ENCODE peak calls at places on chromosomes 16 and 17, in six cellular contexts. M is IMR-90, W is coronary artery, G is heart left ventricle, Q is adrenal gland, I is PC-3. A is an unnamed sample.

GRCh38 chr17:39209317-39210092 is 9.4 kb downstream of the RPL19 start:
- DNase-seq in G (peak), M (peak), W (no peak), Q (peak), I (no peak), A (peak)

GRCh38 chr17:35117984-35118383 is 1.7 kb downstream of the RAD51D start:
- DNase-seq in Q (no peak), W (no peak), M (peak), I (peak), G (no peak), A (no peak)

GRCh38 chr17:1486802-1487695 is 5.4 kb downstream of the MYO1C start:
- DNase-seq in G (peak), Q (peak), I (no peak), W (peak), M (no peak), A (peak)

GRCh38 chr16:30104492-30104891 is 8.5 kb upstream of the YPEL3 start:
- DNase-seq in W (no peak), G (no peak), Q (no peak), I (peak), M (no peak), A (no peak)

GRCh38 chr17:73901249-73901648 is 257.0 kb upstream of the SDK2 start:
- DNase-seq in W (no peak), G (no peak), I (no peak), M (no peak), Q (no peak), A (no peak)

GRCh38 chr16:3171855-3172593 is 16.0 kb upstream of the OR1F1 start:
- DNase-seq in G (peak), Q (no peak), W (no peak), I (no peak), M (peak), A (no peak)

GRCh38 chr17:80992948-80993624 is 1.4 kb downstream of the CHMP6 start:
- DNase-seq in G (no peak), I (peak), W (no peak), M (no peak), Q (no peak), A (no peak)

GRCh38 chr17:81535007-81535328 is 6.8 kb downstream of the FSCN2 start:
- DNase-seq in G (no peak), I (no peak), M (no peak), W (no peak), Q (no peak), A (no peak)

GRCh38 chr16:15906439-15906838 is 18.0 kb upstream of the CEP20 start:
- DNase-seq in I (no peak), M (no peak), W (no peak), Q (no peak), G (no peak), A (no peak)

GRCh38 chr17:27456681-27457404 is 595 bp downstream of the KSR1 start:
- DNase-seq in M (no peak), I (no peak), G (peak), Q (peak), W (no peak), A (peak)

GRCh38 chr16:1375298-1375640 is 23.5 kb downstream of the GNPTG start:
- DNase-seq in M (no peak), W (no peak), I (no peak), G (no peak), Q (peak), A (no peak)

GRCh38 chr16:27920391-27920891 is 143.1 kb downstream of the GSG1L start:
- DNase-seq in M (no peak), I (peak), W (no peak), G (no peak), Q (no peak), A (no peak)
- TF ChIP-seq CTCF in M (peak), I (no peak), W (no peak), G (no peak), Q (no peak), A (no peak)

DNA sequence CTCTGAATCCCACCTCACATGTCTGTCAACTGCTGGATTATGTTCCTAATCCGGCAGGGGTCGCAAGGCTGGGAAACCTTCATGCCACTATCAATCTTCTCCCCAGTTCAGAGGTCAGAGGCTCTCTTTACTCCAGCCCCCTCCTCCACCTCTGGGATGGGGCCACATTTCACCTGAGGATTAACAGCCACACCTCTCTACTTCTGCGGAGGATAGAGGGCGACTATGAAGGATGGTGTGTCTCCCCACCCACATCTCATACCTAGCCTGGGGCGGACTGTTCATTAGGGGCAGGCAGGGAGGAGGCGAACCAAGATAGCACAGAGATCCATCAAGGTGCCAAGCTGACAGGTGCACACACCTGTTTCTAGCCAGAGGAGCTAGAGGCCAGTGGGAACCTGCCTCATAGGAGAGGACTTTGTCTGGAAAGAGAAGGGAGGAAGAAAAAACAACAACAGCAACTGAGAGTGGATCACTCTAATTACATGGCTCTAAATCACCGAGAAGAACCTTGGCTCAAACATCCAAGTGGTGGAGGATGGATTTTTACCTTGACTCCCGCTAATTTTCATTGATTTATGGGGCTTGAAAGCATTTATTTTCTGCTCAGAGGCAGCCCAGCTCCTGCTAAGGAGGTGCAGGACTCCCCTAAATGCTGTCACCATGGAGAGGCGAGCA is 41.9 kb upstream of the SKAP1 start:
- DNase-seq in W (no peak), Q (no peak), I (no peak), G (no peak), M (no peak), A (no peak)
- TF ChIP-seq CTCF in W (no peak), Q (no peak), I (no peak), G (no peak), M (no peak), A (no peak)

DNA sequence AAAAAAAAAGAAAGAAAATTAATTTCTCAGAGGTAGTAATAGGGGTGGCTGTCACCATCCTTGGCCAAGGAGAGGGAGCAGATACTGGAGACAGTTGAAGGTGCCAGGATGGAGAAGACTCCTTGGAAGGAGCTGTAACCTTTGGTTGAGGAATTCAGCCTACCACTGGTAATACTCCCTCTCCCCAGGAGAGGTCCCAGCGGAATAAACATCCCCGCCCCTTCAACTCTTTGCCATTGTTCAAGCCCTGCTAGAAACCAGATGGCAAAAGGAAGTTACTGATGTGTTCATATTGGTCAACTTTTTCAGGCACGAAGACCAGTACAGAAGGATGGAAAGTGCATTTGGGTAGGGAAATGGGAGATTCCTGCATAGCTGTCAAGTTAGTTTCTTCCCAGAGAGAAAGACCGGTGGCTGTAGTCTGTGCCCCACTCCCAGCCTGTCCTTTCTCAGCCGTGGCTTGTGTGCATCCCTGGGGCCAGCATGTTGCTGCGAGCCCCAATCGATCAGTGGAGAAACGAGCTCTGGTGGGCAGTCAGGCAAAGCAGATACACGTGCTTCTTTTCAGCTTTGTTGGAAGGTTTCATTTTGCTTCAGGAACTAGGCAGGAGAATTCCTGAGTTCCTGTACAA is 612.1 kb downstream of the MAF start:
- DNase-seq in G (no peak), M (no peak), Q (no peak), I (no peak), W (no peak), A (no peak)
- TF ChIP-seq CTCF in G (no peak), M (no peak), Q (no peak), I (no peak), W (no peak), A (no peak)

GRCh38 chr16:25143898-25144297 is 32.4 kb downstream of the LCMT1 start:
- DNase-seq in I (no peak), W (no peak), Q (no peak), M (no peak), G (no peak), A (no peak)
- TF ChIP-seq CTCF in I (peak), W (no peak), Q (peak), M (peak), G (no peak), A (no peak)

DNA sequence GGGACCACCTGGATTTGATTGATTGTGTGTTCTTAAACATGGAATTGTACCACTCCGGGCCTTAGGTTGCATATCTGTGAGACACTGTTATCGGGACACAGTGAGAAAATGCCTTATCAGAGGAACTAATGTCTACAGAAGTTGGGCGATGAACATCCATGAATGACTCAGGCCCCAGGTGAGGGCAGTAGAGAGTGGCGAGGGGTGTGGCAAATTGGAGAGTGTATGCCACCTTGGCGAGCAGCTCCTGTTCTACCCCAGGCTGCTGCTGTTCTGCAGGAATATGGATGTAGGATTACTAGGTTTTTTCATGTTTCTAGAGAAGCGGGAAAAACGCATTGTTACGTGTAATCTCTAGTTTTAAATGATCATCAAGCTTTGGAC is 38.8 kb downstream of the CLEC16A start:
- DNase-seq in Q (no peak), M (no peak), I (no peak), G (no peak), W (no peak), A (no peak)
- TF ChIP-seq CTCF in Q (no peak), M (no peak), I (peak), G (no peak), W (no peak), A (no peak)

GRCh38 chr17:22694362-22695227 is 1002.3 kb downstream of the KCNJ18 start:
- DNase-seq in W (no peak), M (no peak), I (no peak), G (no peak), Q (no peak), A (no peak)
- TF ChIP-seq CTCF in W (no peak), M (peak), I (peak), G (peak), Q (no peak), A (no peak)

GRCh38 chr17:28715217-28715616 is 2.5 kb downstream of the RAB34 start:
- DNase-seq in W (no peak), M (no peak), I (no peak), G (no peak), Q (no peak), A (no peak)

GRCh38 chr17:28718317-28718672 is 627 bp upstream of the RAB34 start:
- DNase-seq in M (no peak), I (no peak), Q (no peak), W (peak), G (no peak), A (no peak)

GRCh38 chr17:28718990-28719433 is 773 bp upstream of the RPL23A start:
- DNase-seq in I (no peak), W (no peak), Q (no peak), M (no peak), G (no peak), A (no peak)

GRCh38 chr17:28716740-28717577 is 709 bp downstream of the RAB34 start:
- DNase-seq in W (no peak), Q (peak), G (peak), M (peak), I (peak), A (no peak)

DNA sequence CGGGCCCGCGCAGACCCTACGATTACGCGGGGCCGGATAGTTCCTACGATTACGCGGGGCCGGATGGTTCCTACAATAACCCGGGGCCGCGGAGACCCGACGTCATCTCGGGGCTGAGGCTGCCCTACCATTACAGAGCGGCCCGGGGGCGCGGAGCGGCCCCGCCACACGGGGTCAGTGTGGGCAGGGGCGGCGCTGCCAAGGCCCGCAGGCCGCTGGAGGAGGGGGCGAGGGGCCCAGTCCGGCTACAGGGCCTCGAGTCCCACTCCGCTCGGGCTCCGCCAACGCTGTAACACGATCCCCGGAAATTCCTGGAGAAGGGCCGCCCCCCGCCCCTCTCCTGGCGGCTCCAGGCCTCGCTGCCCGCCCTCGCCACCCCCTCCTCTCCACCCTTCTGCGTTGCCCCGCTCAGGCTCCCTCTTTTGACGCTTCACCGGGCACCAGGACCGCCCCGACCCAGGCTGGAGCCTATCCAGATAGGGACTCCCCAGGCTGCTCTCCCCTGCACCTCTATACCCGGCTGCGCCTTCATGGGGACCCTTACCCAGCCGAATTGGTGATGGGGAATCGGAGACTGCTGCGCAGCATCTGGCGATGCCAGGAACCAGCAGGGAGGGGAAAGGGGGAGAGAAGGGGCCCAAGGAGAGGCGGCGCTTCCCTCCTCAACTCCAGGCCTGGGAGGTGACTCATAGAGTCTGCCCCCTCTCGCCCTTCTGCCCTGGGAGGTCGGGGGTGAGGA is at the start of gene RAB34:
- DNase-seq in Q (peak), W (peak), G (peak), M (peak), I (peak), A (peak)
- TF ChIP-seq CTCF in Q (no peak), W (no peak), G (no peak), M (peak), I (peak), A (no peak)

A was measured in activated B cell treated with CpG ODN at 0.5 μM for 24 hours.